ENCODE peak calls at places on chromosomes 7 and 10, in seven cellular contexts. One of them, this sample, is unnamed.

GRCh38 chr7:2542011-2542923 is 13.1 kb downstream of the BRAT1 start:
- DNase-seq in H7: peak; percentile 49
- DNase-seq in SJSA1: no peak
- DNase-seq in stimulated activated CD4-positive, alpha-beta T cell treated with anti-CD3 and anti-CD28 coated beads, Interleukin-15, amount 100 ng/mL, for 1 hour: no peak
- DNase-seq in A549: no peak
- DNase-seq in stimulated activated CD8-positive, alpha-beta memory T cell treated with anti-CD3 and anti-CD28 coated beads, Interleukin-4, amount 100 ng/mL, for 1 hour: no peak
- DNase-seq in BE2C: no peak
- DNase-seq in this sample: no peak

GRCh38 chr7:139720705-139721231 is 57.0 kb downstream of the HIPK2 start:
- DNase-seq in BE2C: no peak
- DNase-seq in H7: no peak
- DNase-seq in stimulated activated CD4-positive, alpha-beta T cell treated with anti-CD3 and anti-CD28 coated beads, Interleukin-15, amount 100 ng/mL, for 1 hour: no peak
- DNase-seq in SJSA1: peak; percentile 23
- DNase-seq in A549: no peak
- DNase-seq in stimulated activated CD8-positive, alpha-beta memory T cell treated with anti-CD3 and anti-CD28 coated beads, Interleukin-4, amount 100 ng/mL, for 1 hour: no peak
- DNase-seq in this sample: no peak

GRCh38 chr7:77930496-77930895 is 131.9 kb downstream of the PHTF2 start:
- DNase-seq in stimulated activated CD4-positive, alpha-beta T cell treated with anti-CD3 and anti-CD28 coated beads, Interleukin-15, amount 100 ng/mL, for 1 hour: no peak
- DNase-seq in SJSA1: no peak
- DNase-seq in BE2C: no peak
- DNase-seq in A549: no peak
- DNase-seq in H7: no peak
- DNase-seq in stimulated activated CD8-positive, alpha-beta memory T cell treated with anti-CD3 and anti-CD28 coated beads, Interleukin-4, amount 100 ng/mL, for 1 hour: no peak
- DNase-seq in this sample: no peak

GRCh38 chr10:44946201-44946600 is 13.4 kb upstream of the RASSF4 start:
- DNase-seq in stimulated activated CD8-positive, alpha-beta memory T cell treated with anti-CD3 and anti-CD28 coated beads, Interleukin-4, amount 100 ng/mL, for 1 hour: no peak
- DNase-seq in A549: no peak
- DNase-seq in stimulated activated CD4-positive, alpha-beta T cell treated with anti-CD3 and anti-CD28 coated beads, Interleukin-15, amount 100 ng/mL, for 1 hour: no peak
- DNase-seq in H7: no peak
- DNase-seq in SJSA1: peak; percentile 60
- DNase-seq in BE2C: no peak
- DNase-seq in this sample: no peak

GRCh38 chr10:79347894-79348639 is 798 bp downstream of the PPIF start:
- DNase-seq in stimulated activated CD8-positive, alpha-beta memory T cell treated with anti-CD3 and anti-CD28 coated beads, Interleukin-4, amount 100 ng/mL, for 1 hour: peak; percentile 30
- DNase-seq in BE2C: peak; percentile 52
- DNase-seq in SJSA1: peak; percentile 67
- DNase-seq in A549: peak; percentile 44
- DNase-seq in stimulated activated CD4-positive, alpha-beta T cell treated with anti-CD3 and anti-CD28 coated beads, Interleukin-15, amount 100 ng/mL, for 1 hour: peak; percentile 64
- DNase-seq in H7: peak; percentile 86
- DNase-seq in this sample: no peak

GRCh38 chr7:149624006-149624405 is 126.4 kb upstream of the ZNF746 start:
- DNase-seq in BE2C: peak; percentile 27
- DNase-seq in H7: peak; percentile 71
- DNase-seq in SJSA1: no peak
- DNase-seq in stimulated activated CD4-positive, alpha-beta T cell treated with anti-CD3 and anti-CD28 coated beads, Interleukin-15, amount 100 ng/mL, for 1 hour: peak; percentile 18
- DNase-seq in stimulated activated CD8-positive, alpha-beta memory T cell treated with anti-CD3 and anti-CD28 coated beads, Interleukin-4, amount 100 ng/mL, for 1 hour: no peak
- DNase-seq in A549: no peak
- DNase-seq in this sample: peak; percentile 14

GRCh38 chr7:81789406-81790139 is 19.7 kb upstream of the HGF start:
- DNase-seq in BE2C: no peak
- DNase-seq in H7: no peak
- DNase-seq in A549: no peak
- DNase-seq in SJSA1: no peak
- DNase-seq in stimulated activated CD4-positive, alpha-beta T cell treated with anti-CD3 and anti-CD28 coated beads, Interleukin-15, amount 100 ng/mL, for 1 hour: no peak
- DNase-seq in stimulated activated CD8-positive, alpha-beta memory T cell treated with anti-CD3 and anti-CD28 coated beads, Interleukin-4, amount 100 ng/mL, for 1 hour: no peak
- DNase-seq in this sample: no peak

GRCh38 chr7:107995184-107996071 is 7.5 kb downstream of the LAMB1 start:
- DNase-seq in BE2C: no peak
- DNase-seq in SJSA1: peak; percentile 96
- DNase-seq in H7: peak; percentile 52
- DNase-seq in stimulated activated CD4-positive, alpha-beta T cell treated with anti-CD3 and anti-CD28 coated beads, Interleukin-15, amount 100 ng/mL, for 1 hour: no peak
- DNase-seq in stimulated activated CD8-positive, alpha-beta memory T cell treated with anti-CD3 and anti-CD28 coated beads, Interleukin-4, amount 100 ng/mL, for 1 hour: no peak
- DNase-seq in A549: peak; percentile 49
- DNase-seq in this sample: no peak

GRCh38 chr7:66682350-66683093 is 53.8 kb downstream of the KCTD7 start:
- DNase-seq in BE2C: no peak
- DNase-seq in A549: peak; percentile 16
- DNase-seq in stimulated activated CD8-positive, alpha-beta memory T cell treated with anti-CD3 and anti-CD28 coated beads, Interleukin-4, amount 100 ng/mL, for 1 hour: no peak
- DNase-seq in H7: no peak
- DNase-seq in stimulated activated CD4-positive, alpha-beta T cell treated with anti-CD3 and anti-CD28 coated beads, Interleukin-15, amount 100 ng/mL, for 1 hour: no peak
- DNase-seq in SJSA1: peak; percentile 31
- DNase-seq in this sample: no peak

GRCh38 chr10:70615784-70616511 is 13.4 kb upstream of the PRF1 start:
- DNase-seq in A549: no peak
- DNase-seq in BE2C: no peak
- DNase-seq in stimulated activated CD8-positive, alpha-beta memory T cell treated with anti-CD3 and anti-CD28 coated beads, Interleukin-4, amount 100 ng/mL, for 1 hour: no peak
- DNase-seq in H7: no peak
- DNase-seq in SJSA1: no peak
- DNase-seq in stimulated activated CD4-positive, alpha-beta T cell treated with anti-CD3 and anti-CD28 coated beads, Interleukin-15, amount 100 ng/mL, for 1 hour: no peak
- DNase-seq in this sample: no peak

GRCh38 chr10:112952282-112952991 is 2.4 kb downstream of the TCF7L2 start:
- DNase-seq in stimulated activated CD8-positive, alpha-beta memory T cell treated with anti-CD3 and anti-CD28 coated beads, Interleukin-4, amount 100 ng/mL, for 1 hour: no peak
- DNase-seq in H7: peak; percentile 65
- DNase-seq in SJSA1: no peak
- DNase-seq in A549: no peak
- DNase-seq in BE2C: peak; percentile 16
- DNase-seq in stimulated activated CD4-positive, alpha-beta T cell treated with anti-CD3 and anti-CD28 coated beads, Interleukin-15, amount 100 ng/mL, for 1 hour: no peak
- DNase-seq in this sample: peak; percentile 28

GRCh38 chr10:15419279-15419874 is 48.3 kb upstream of the FAM171A1 start:
- DNase-seq in BE2C: peak; percentile 16
- DNase-seq in SJSA1: peak; percentile 40
- DNase-seq in stimulated activated CD8-positive, alpha-beta memory T cell treated with anti-CD3 and anti-CD28 coated beads, Interleukin-4, amount 100 ng/mL, for 1 hour: no peak
- DNase-seq in H7: peak; percentile 53
- DNase-seq in stimulated activated CD4-positive, alpha-beta T cell treated with anti-CD3 and anti-CD28 coated beads, Interleukin-15, amount 100 ng/mL, for 1 hour: no peak
- DNase-seq in A549: no peak
- DNase-seq in this sample: peak; percentile 32

GRCh38 chr10:97676770-97677581 is 10.1 kb downstream of the AVPI1 start:
- DNase-seq in SJSA1: peak; percentile 47
- DNase-seq in A549: peak; percentile 83
- DNase-seq in BE2C: peak; percentile 38
- DNase-seq in stimulated activated CD4-positive, alpha-beta T cell treated with anti-CD3 and anti-CD28 coated beads, Interleukin-15, amount 100 ng/mL, for 1 hour: peak; percentile 24
- DNase-seq in stimulated activated CD8-positive, alpha-beta memory T cell treated with anti-CD3 and anti-CD28 coated beads, Interleukin-4, amount 100 ng/mL, for 1 hour: no peak
- DNase-seq in H7: peak; percentile 90
- DNase-seq in this sample: peak; percentile 57

GRCh38 chr7:96198047-96198636 is 123.8 kb downstream of the SLC25A13 start:
- DNase-seq in SJSA1: no peak
- DNase-seq in BE2C: no peak
- DNase-seq in stimulated activated CD4-positive, alpha-beta T cell treated with anti-CD3 and anti-CD28 coated beads, Interleukin-15, amount 100 ng/mL, for 1 hour: no peak
- DNase-seq in A549: no peak
- DNase-seq in stimulated activated CD8-positive, alpha-beta memory T cell treated with anti-CD3 and anti-CD28 coated beads, Interleukin-4, amount 100 ng/mL, for 1 hour: no peak
- DNase-seq in H7: no peak
- DNase-seq in this sample: no peak

GRCh38 chr10:10792681-10793080 is 225.0 kb upstream of the CELF2 start:
- DNase-seq in BE2C: no peak
- DNase-seq in stimulated activated CD4-positive, alpha-beta T cell treated with anti-CD3 and anti-CD28 coated beads, Interleukin-15, amount 100 ng/mL, for 1 hour: no peak
- DNase-seq in stimulated activated CD8-positive, alpha-beta memory T cell treated with anti-CD3 and anti-CD28 coated beads, Interleukin-4, amount 100 ng/mL, for 1 hour: no peak
- DNase-seq in SJSA1: peak; percentile 96
- DNase-seq in A549: no peak
- DNase-seq in H7: no peak
- DNase-seq in this sample: no peak

This sample was measured in SK-N-DZ.